ENCODE peak calls at places on chromosomes 13 and 19, in six cellular contexts. J is ovary, F is breast epithelium, Y is coronary artery, E is cardiac muscle cell, G is left ventricle myocardium inferior. X is an unnamed sample.

GRCh38 chr19:46785980-46786235 is 2.5 kb downstream of the SLC1A5 start:
- DNase-seq in J (no peak), Y (no peak), G (no peak), F (no peak), E (no peak), X (no peak)

GRCh38 chr19:30305346-30306060 is 66.7 kb upstream of the ZNF536 start:
- DNase-seq in Y (peak; percentile 40), F (no peak), J (no peak), E (no peak), G (no peak), X (no peak)

GRCh38 chr19:6108721-6109633 is 1.3 kb downstream of the RFX2 start:
- DNase-seq in Y (peak; percentile 88), G (peak; percentile 63), J (peak; percentile 78), F (peak; percentile 60), E (peak; percentile 78), X (peak; percentile 72)

GRCh38 chr19:40610396-40611064 is 9.4 kb downstream of the LTBP4 start:
- DNase-seq in E (no peak), J (peak; percentile 37), G (peak; percentile 74), F (peak; percentile 77), Y (peak; percentile 90), X (peak; percentile 70)

GRCh38 chr13:50244913-50245574 is 229.8 kb downstream of the KCNRG start:
- DNase-seq in F (no peak), Y (no peak), E (peak; percentile 59), J (no peak), G (no peak), X (peak; percentile 43)

GRCh38 chr13:49435992-49436391 is 7.9 kb downstream of the CAB39L start:
- DNase-seq in Y (no peak), F (no peak), J (no peak), G (no peak), E (peak; percentile 13), X (no peak)

GRCh38 chr13:93248627-93249047 is 22.0 kb downstream of the GPC6 start:
- DNase-seq in J (no peak), F (no peak), G (no peak), E (peak; percentile 70), Y (no peak), X (peak; percentile 68)

GRCh38 chr13:99217461-99218101 is 16.9 kb downstream of the UBAC2 start:
- DNase-seq in Y (no peak), G (no peak), F (no peak), E (no peak), J (no peak), X (no peak)

GRCh38 chr13:53201454-53202225 is 173.0 kb downstream of the OLFM4 start:
- DNase-seq in Y (no peak), G (peak; percentile 14), J (peak; percentile 22), E (peak; percentile 7), F (no peak), X (peak; percentile 79)

GRCh38 chr13:106475852-106476251 is 59.6 kb downstream of the EFNB2 start:
- DNase-seq in J (no peak), E (no peak), Y (no peak), F (no peak), G (no peak), X (no peak)

GRCh38 chr19:18401580-18402112 is 4.2 kb upstream of the LRRC25 start:
- DNase-seq in J (no peak), Y (peak; percentile 73), E (peak; percentile 78), F (no peak), G (peak; percentile 63), X (no peak)

GRCh38 chr13:80989770-80990169 is 648.8 kb upstream of the SPRY2 start:
- DNase-seq in G (no peak), Y (no peak), J (no peak), E (no peak), F (no peak), X (no peak)

GRCh38 chr13:42495751-42496150 is 78.2 kb upstream of the TNFSF11 start:
- DNase-seq in J (no peak), Y (no peak), G (no peak), F (no peak), E (no peak), X (no peak)

GRCh38 chr19:50192463-50193211 is 10.8 kb upstream of the MYH14 start:
- DNase-seq in G (no peak), F (no peak), Y (no peak), E (no peak), J (no peak), X (no peak)

GRCh38 chr19:50187937-50188336 is 15.5 kb upstream of the MYH14 start:
- DNase-seq in G (no peak), J (no peak), E (no peak), Y (no peak), F (no peak), X (no peak)

GRCh38 chr19:50190439-50190891 is 13.0 kb upstream of the MYH14 start:
- DNase-seq in E (no peak), F (no peak), G (no peak), J (no peak), Y (no peak), X (no peak)

GRCh38 chr19:50191270-50191669 is 12.2 kb upstream of the MYH14 start:
- DNase-seq in F (no peak), J (no peak), Y (no peak), E (no peak), G (no peak), X (no peak)

GRCh38 chr19:50189326-50189725 is 14.1 kb upstream of the MYH14 start:
- DNase-seq in E (no peak), Y (no peak), J (no peak), G (no peak), F (no peak), X (no peak)
- H3K4me3 ChIP-seq in E (no peak overlapping the region), Y (no peak overlapping the region), J (no peak overlapping the region), G (no peak overlapping the region), F (no peak overlapping the region), X (no peak overlapping the region)

GRCh38 chr13:113342820-113343691 is 20.9 kb downstream of the GRTP1 start:
- DNase-seq in E (no peak), Y (no peak), F (no peak), J (no peak), G (no peak), X (no peak)
- TF ChIP-seq CTCF in E (no peak), Y (no peak), F (no peak), J (no peak), G (no peak), X (no peak)

GRCh38 chr19:23909222-23909621 is 5.5 kb upstream of the ZNF726 start:
- DNase-seq in Y (no peak), E (no peak), J (no peak), G (no peak), F (no peak), X (no peak)

GRCh38 chr19:23904406-23904805 is 10.3 kb upstream of the ZNF726 start:
- DNase-seq in F (no peak), J (no peak), G (no peak), Y (no peak), E (no peak), X (no peak)

GRCh38 chr19:23908165-23908564 is 6.5 kb upstream of the ZNF726 start:
- DNase-seq in E (no peak), F (no peak), Y (no peak), G (no peak), J (no peak), X (no peak)

GRCh38 chr19:23905771-23906170 is 8.9 kb upstream of the ZNF726 start:
- DNase-seq in Y (no peak), G (no peak), E (no peak), F (no peak), J (no peak), X (no peak)

GRCh38 chr19:23906835-23907234 is 7.9 kb upstream of the ZNF726 start:
- DNase-seq in E (no peak), F (no peak), G (no peak), Y (no peak), J (no peak), X (no peak)
- H3K27ac ChIP-seq in E (no peak overlapping the region), F (no peak overlapping the region), G (no peak overlapping the region), Y (no peak overlapping the region), J (no peak overlapping the region), X (no peak overlapping the region)

GRCh38 chr13:101530293-101530692 is 77.8 kb downstream of the ITGBL1 start:
- DNase-seq in E (no peak), J (no peak), F (no peak), G (no peak), Y (no peak), X (no peak)

GRCh38 chr13:101523732-101524131 is 71.3 kb downstream of the ITGBL1 start:
- DNase-seq in F (no peak), E (peak; percentile 24), J (no peak), Y (peak; percentile 75), G (no peak), X (no peak)

GRCh38 chr13:101527130-101527529 is 74.7 kb downstream of the ITGBL1 start:
- DNase-seq in E (no peak), J (no peak), Y (no peak), F (no peak), G (no peak), X (no peak)

GRCh38 chr13:101535192-101535746 is 82.8 kb downstream of the ITGBL1 start:
- DNase-seq in E (no peak), F (no peak), G (no peak), Y (no peak), J (no peak), X (no peak)

DNA sequence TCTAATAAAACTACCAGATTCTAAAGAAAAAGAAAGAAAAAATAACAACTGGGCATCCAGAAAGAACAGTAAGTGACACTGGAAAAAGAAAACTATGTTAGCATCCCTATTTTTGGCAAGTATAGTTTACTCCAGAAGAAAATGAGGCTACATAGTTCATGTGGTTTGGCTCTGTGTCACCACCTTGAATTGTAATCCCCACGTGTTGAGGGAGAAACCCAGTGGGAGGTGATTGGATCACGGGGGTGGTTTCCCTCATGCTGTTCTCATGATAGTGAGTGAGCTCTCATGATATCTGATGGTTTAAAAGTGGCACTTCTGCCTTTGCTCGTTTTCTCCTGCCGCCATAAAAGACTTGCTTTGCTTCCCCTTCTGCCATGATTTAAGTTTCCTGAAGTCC is 76.9 kb downstream of the ITGBL1 start:
- DNase-seq in G (no peak), J (no peak), F (no peak), Y (no peak), E (peak; percentile 55), X (no peak)
- H3K4me3 ChIP-seq in G (no peak overlapping the region), J (no peak overlapping the region), F (no peak overlapping the region), Y (peak overlapping the region; percentile 9), E (no peak overlapping the region), X (no peak overlapping the region)

DNA sequence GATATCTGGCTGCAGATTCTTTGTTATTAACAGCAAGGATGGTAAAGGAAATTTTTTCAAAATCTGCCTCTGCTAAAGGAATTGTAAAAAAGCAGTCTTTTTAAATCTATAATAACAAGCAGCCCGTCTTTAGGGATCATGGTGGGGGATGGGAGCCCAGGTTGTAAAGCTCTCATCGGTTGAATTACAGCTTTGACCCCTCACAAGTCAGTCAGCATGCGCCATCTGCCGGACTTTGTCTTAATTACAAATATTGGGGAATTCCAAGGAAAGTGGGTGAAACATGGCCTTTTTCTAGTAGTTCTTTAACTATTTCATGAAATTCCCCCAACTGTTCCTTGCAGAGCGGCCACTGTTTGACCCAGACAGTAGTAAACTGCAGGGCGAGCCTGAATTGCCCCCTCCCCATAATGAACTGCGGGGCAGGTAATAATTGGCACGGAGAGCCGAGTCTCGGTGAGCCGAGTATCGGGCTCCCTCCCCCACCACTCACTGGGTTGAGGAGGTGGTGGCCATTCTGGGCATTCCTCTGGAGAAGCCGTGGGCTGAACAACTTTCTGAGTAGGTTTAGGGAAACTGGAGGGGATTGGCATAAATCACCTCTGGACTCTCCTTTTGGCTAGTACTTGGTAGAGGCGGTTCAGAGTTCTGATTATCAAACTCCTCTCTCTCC is 11.6 kb downstream of the ZNF578 start:
- DNase-seq in Y (no peak), E (no peak), F (no peak), J (no peak), G (no peak), X (no peak)
- TF ChIP-seq CTCF in Y (no peak), E (no peak), F (no peak), J (no peak), G (no peak), X (no peak)